ENCODE peak calls at places on chromosomes 2 and 18, in six cellular contexts. One of them, this sample, is unnamed.

GRCh38 chr18:35513181-35513932 is 15.6 kb upstream of the INO80C start:
- DNase-seq in NCI-H1092: no peak
- DNase-seq in activated CD8-positive, alpha-beta memory T cell treated with anti-CD3 and anti-CD28 coated beads for 48 hours: no peak
- DNase-seq in EL: peak
- DNase-seq in stimulated activated naive B cell treated with anti-CD40 and anti-IgM and Interleukin-4, amounts not matched to agents 10 μg/mL and 1 μg/mL and 100 μg/mL, for 72 hours: no peak
- DNase-seq in amniotic stem cell: no peak
- DNase-seq in this sample: peak

GRCh38 chr2:173962036-173962435 is 3.1 kb downstream of the SP3 start:
- DNase-seq in stimulated activated naive B cell treated with anti-CD40 and anti-IgM and Interleukin-4, amounts not matched to agents 10 μg/mL and 1 μg/mL and 100 μg/mL, for 72 hours: no peak
- DNase-seq in NCI-H1092: no peak
- DNase-seq in EL: peak
- DNase-seq in activated CD8-positive, alpha-beta memory T cell treated with anti-CD3 and anti-CD28 coated beads for 48 hours: no peak
- DNase-seq in amniotic stem cell: no peak
- DNase-seq in this sample: no peak

GRCh38 chr18:34322365-34323289 is 97.9 kb upstream of the NOL4 start:
- DNase-seq in activated CD8-positive, alpha-beta memory T cell treated with anti-CD3 and anti-CD28 coated beads for 48 hours: no peak
- DNase-seq in amniotic stem cell: peak
- DNase-seq in NCI-H1092: peak
- DNase-seq in EL: no peak
- DNase-seq in stimulated activated naive B cell treated with anti-CD40 and anti-IgM and Interleukin-4, amounts not matched to agents 10 μg/mL and 1 μg/mL and 100 μg/mL, for 72 hours: no peak
- DNase-seq in this sample: no peak

GRCh38 chr2:205889073-205889472 is 196.9 kb downstream of the INO80D start:
- DNase-seq in activated CD8-positive, alpha-beta memory T cell treated with anti-CD3 and anti-CD28 coated beads for 48 hours: no peak
- DNase-seq in NCI-H1092: no peak
- DNase-seq in EL: peak
- DNase-seq in stimulated activated naive B cell treated with anti-CD40 and anti-IgM and Interleukin-4, amounts not matched to agents 10 μg/mL and 1 μg/mL and 100 μg/mL, for 72 hours: no peak
- DNase-seq in amniotic stem cell: no peak
- DNase-seq in this sample: no peak

GRCh38 chr18:32920796-32921787 is 148.3 kb upstream of the KLHL14 start:
- DNase-seq in amniotic stem cell: peak
- DNase-seq in NCI-H1092: no peak
- DNase-seq in stimulated activated naive B cell treated with anti-CD40 and anti-IgM and Interleukin-4, amounts not matched to agents 10 μg/mL and 1 μg/mL and 100 μg/mL, for 72 hours: no peak
- DNase-seq in activated CD8-positive, alpha-beta memory T cell treated with anti-CD3 and anti-CD28 coated beads for 48 hours: no peak
- DNase-seq in EL: no peak
- DNase-seq in this sample: peak

GRCh38 chr2:2142350-2142749 is 188.7 kb downstream of the MYT1L start:
- DNase-seq in amniotic stem cell: no peak
- DNase-seq in activated CD8-positive, alpha-beta memory T cell treated with anti-CD3 and anti-CD28 coated beads for 48 hours: no peak
- DNase-seq in EL: no peak
- DNase-seq in NCI-H1092: no peak
- DNase-seq in stimulated activated naive B cell treated with anti-CD40 and anti-IgM and Interleukin-4, amounts not matched to agents 10 μg/mL and 1 μg/mL and 100 μg/mL, for 72 hours: no peak
- DNase-seq in this sample: no peak

GRCh38 chr2:121505005-121505404 is 25.7 kb upstream of the RNU4ATAC start:
- DNase-seq in EL: peak
- DNase-seq in activated CD8-positive, alpha-beta memory T cell treated with anti-CD3 and anti-CD28 coated beads for 48 hours: no peak
- DNase-seq in NCI-H1092: no peak
- DNase-seq in stimulated activated naive B cell treated with anti-CD40 and anti-IgM and Interleukin-4, amounts not matched to agents 10 μg/mL and 1 μg/mL and 100 μg/mL, for 72 hours: no peak
- DNase-seq in amniotic stem cell: no peak
- DNase-seq in this sample: no peak

GRCh38 chr2:70580352-70580751 is 26.7 kb upstream of the TGFA start:
- DNase-seq in EL: no peak
- DNase-seq in activated CD8-positive, alpha-beta memory T cell treated with anti-CD3 and anti-CD28 coated beads for 48 hours: no peak
- DNase-seq in NCI-H1092: no peak
- DNase-seq in amniotic stem cell: no peak
- DNase-seq in stimulated activated naive B cell treated with anti-CD40 and anti-IgM and Interleukin-4, amounts not matched to agents 10 μg/mL and 1 μg/mL and 100 μg/mL, for 72 hours: no peak
- DNase-seq in this sample: no peak

GRCh38 chr2:136118819-136119716 is 1.1 kb upstream of the CXCR4 start:
- DNase-seq in EL: no peak
- DNase-seq in amniotic stem cell: no peak
- DNase-seq in NCI-H1092: peak
- DNase-seq in activated CD8-positive, alpha-beta memory T cell treated with anti-CD3 and anti-CD28 coated beads for 48 hours: peak
- DNase-seq in stimulated activated naive B cell treated with anti-CD40 and anti-IgM and Interleukin-4, amounts not matched to agents 10 μg/mL and 1 μg/mL and 100 μg/mL, for 72 hours: peak
- DNase-seq in this sample: peak

GRCh38 chr2:103410221-103410620 is 648.4 kb downstream of the TMEM182 start:
- DNase-seq in stimulated activated naive B cell treated with anti-CD40 and anti-IgM and Interleukin-4, amounts not matched to agents 10 μg/mL and 1 μg/mL and 100 μg/mL, for 72 hours: no peak
- DNase-seq in EL: no peak
- DNase-seq in activated CD8-positive, alpha-beta memory T cell treated with anti-CD3 and anti-CD28 coated beads for 48 hours: no peak
- DNase-seq in amniotic stem cell: no peak
- DNase-seq in NCI-H1092: no peak
- DNase-seq in this sample: no peak

GRCh38 chr2:179441551-179441950 is 176.9 kb upstream of the SESTD1 start:
- DNase-seq in NCI-H1092: no peak
- DNase-seq in activated CD8-positive, alpha-beta memory T cell treated with anti-CD3 and anti-CD28 coated beads for 48 hours: no peak
- DNase-seq in amniotic stem cell: no peak
- DNase-seq in stimulated activated naive B cell treated with anti-CD40 and anti-IgM and Interleukin-4, amounts not matched to agents 10 μg/mL and 1 μg/mL and 100 μg/mL, for 72 hours: no peak
- DNase-seq in EL: no peak
- DNase-seq in this sample: no peak

GRCh38 chr2:71064754-71065621 is 3.5 kb upstream of the NAGK start:
- DNase-seq in amniotic stem cell: no peak
- DNase-seq in NCI-H1092: no peak
- DNase-seq in stimulated activated naive B cell treated with anti-CD40 and anti-IgM and Interleukin-4, amounts not matched to agents 10 μg/mL and 1 μg/mL and 100 μg/mL, for 72 hours: no peak
- DNase-seq in activated CD8-positive, alpha-beta memory T cell treated with anti-CD3 and anti-CD28 coated beads for 48 hours: no peak
- DNase-seq in EL: no peak
- DNase-seq in this sample: no peak

GRCh38 chr2:27520316-27520715 is 23.7 kb downstream of the GCKR start:
- DNase-seq in activated CD8-positive, alpha-beta memory T cell treated with anti-CD3 and anti-CD28 coated beads for 48 hours: no peak
- DNase-seq in amniotic stem cell: no peak
- DNase-seq in NCI-H1092: no peak
- DNase-seq in stimulated activated naive B cell treated with anti-CD40 and anti-IgM and Interleukin-4, amounts not matched to agents 10 μg/mL and 1 μg/mL and 100 μg/mL, for 72 hours: no peak
- DNase-seq in EL: no peak
- DNase-seq in this sample: no peak

GRCh38 chr2:6921321-6921922 is 4.2 kb downstream of the RNF144A start:
- DNase-seq in activated CD8-positive, alpha-beta memory T cell treated with anti-CD3 and anti-CD28 coated beads for 48 hours: no peak
- DNase-seq in NCI-H1092: no peak
- DNase-seq in EL: no peak
- DNase-seq in amniotic stem cell: no peak
- DNase-seq in stimulated activated naive B cell treated with anti-CD40 and anti-IgM and Interleukin-4, amounts not matched to agents 10 μg/mL and 1 μg/mL and 100 μg/mL, for 72 hours: no peak
- DNase-seq in this sample: no peak

GRCh38 chr2:108640731-108641130 is 78.6 kb upstream of the RANBP2 start:
- DNase-seq in amniotic stem cell: peak
- DNase-seq in activated CD8-positive, alpha-beta memory T cell treated with anti-CD3 and anti-CD28 coated beads for 48 hours: no peak
- DNase-seq in stimulated activated naive B cell treated with anti-CD40 and anti-IgM and Interleukin-4, amounts not matched to agents 10 μg/mL and 1 μg/mL and 100 μg/mL, for 72 hours: no peak
- DNase-seq in NCI-H1092: no peak
- DNase-seq in EL: peak
- DNase-seq in this sample: no peak

GRCh38 chr2:240390091-240391073 is 45.1 kb upstream of the GPC1 start:
- DNase-seq in amniotic stem cell: no peak
- DNase-seq in NCI-H1092: no peak
- DNase-seq in stimulated activated naive B cell treated with anti-CD40 and anti-IgM and Interleukin-4, amounts not matched to agents 10 μg/mL and 1 μg/mL and 100 μg/mL, for 72 hours: no peak
- DNase-seq in activated CD8-positive, alpha-beta memory T cell treated with anti-CD3 and anti-CD28 coated beads for 48 hours: no peak
- DNase-seq in EL: no peak
- DNase-seq in this sample: no peak

GRCh38 chr2:153386481-153386891 is 92.1 kb downstream of the RPRM start:
- DNase-seq in EL: no peak
- DNase-seq in amniotic stem cell: no peak
- DNase-seq in activated CD8-positive, alpha-beta memory T cell treated with anti-CD3 and anti-CD28 coated beads for 48 hours: no peak
- DNase-seq in NCI-H1092: no peak
- DNase-seq in stimulated activated naive B cell treated with anti-CD40 and anti-IgM and Interleukin-4, amounts not matched to agents 10 μg/mL and 1 μg/mL and 100 μg/mL, for 72 hours: no peak
- DNase-seq in this sample: no peak

GRCh38 chr2:95305341-95306058 is 8.4 kb downstream of the KCNIP3 start:
- DNase-seq in EL: no peak
- DNase-seq in stimulated activated naive B cell treated with anti-CD40 and anti-IgM and Interleukin-4, amounts not matched to agents 10 μg/mL and 1 μg/mL and 100 μg/mL, for 72 hours: no peak
- DNase-seq in amniotic stem cell: no peak
- DNase-seq in activated CD8-positive, alpha-beta memory T cell treated with anti-CD3 and anti-CD28 coated beads for 48 hours: no peak
- DNase-seq in NCI-H1092: no peak
- DNase-seq in this sample: no peak

GRCh38 chr2:128520787-128521186 is 202.1 kb upstream of the HS6ST1 start:
- DNase-seq in NCI-H1092: no peak
- DNase-seq in activated CD8-positive, alpha-beta memory T cell treated with anti-CD3 and anti-CD28 coated beads for 48 hours: no peak
- DNase-seq in stimulated activated naive B cell treated with anti-CD40 and anti-IgM and Interleukin-4, amounts not matched to agents 10 μg/mL and 1 μg/mL and 100 μg/mL, for 72 hours: peak
- DNase-seq in EL: no peak
- DNase-seq in amniotic stem cell: no peak
- DNase-seq in this sample: no peak

GRCh38 chr18:8661754-8662573 is 43.4 kb upstream of the MTCL1 start:
- DNase-seq in stimulated activated naive B cell treated with anti-CD40 and anti-IgM and Interleukin-4, amounts not matched to agents 10 μg/mL and 1 μg/mL and 100 μg/mL, for 72 hours: no peak
- DNase-seq in EL: no peak
- DNase-seq in NCI-H1092: peak
- DNase-seq in amniotic stem cell: no peak
- DNase-seq in activated CD8-positive, alpha-beta memory T cell treated with anti-CD3 and anti-CD28 coated beads for 48 hours: no peak
- DNase-seq in this sample: no peak

GRCh38 chr2:11865378-11865777 is 118.9 kb downstream of the LPIN1 start:
- DNase-seq in NCI-H1092: no peak
- DNase-seq in activated CD8-positive, alpha-beta memory T cell treated with anti-CD3 and anti-CD28 coated beads for 48 hours: no peak
- DNase-seq in stimulated activated naive B cell treated with anti-CD40 and anti-IgM and Interleukin-4, amounts not matched to agents 10 μg/mL and 1 μg/mL and 100 μg/mL, for 72 hours: peak
- DNase-seq in amniotic stem cell: no peak
- DNase-seq in EL: no peak
- DNase-seq in this sample: no peak

GRCh38 chr2:141499123-141499522 is 631.7 kb downstream of the LRP1B start:
- DNase-seq in EL: no peak
- DNase-seq in NCI-H1092: no peak
- DNase-seq in stimulated activated naive B cell treated with anti-CD40 and anti-IgM and Interleukin-4, amounts not matched to agents 10 μg/mL and 1 μg/mL and 100 μg/mL, for 72 hours: no peak
- DNase-seq in amniotic stem cell: no peak
- DNase-seq in activated CD8-positive, alpha-beta memory T cell treated with anti-CD3 and anti-CD28 coated beads for 48 hours: no peak
- DNase-seq in this sample: no peak

GRCh38 chr2:192940767-192941166 is 746.0 kb upstream of the TMEFF2 start:
- DNase-seq in stimulated activated naive B cell treated with anti-CD40 and anti-IgM and Interleukin-4, amounts not matched to agents 10 μg/mL and 1 μg/mL and 100 μg/mL, for 72 hours: no peak
- DNase-seq in activated CD8-positive, alpha-beta memory T cell treated with anti-CD3 and anti-CD28 coated beads for 48 hours: no peak
- DNase-seq in EL: no peak
- DNase-seq in amniotic stem cell: no peak
- DNase-seq in NCI-H1092: no peak
- DNase-seq in this sample: no peak

GRCh38 chr2:231457101-231457500 is 7.2 kb downstream of the NCL start:
- DNase-seq in EL: no peak
- DNase-seq in activated CD8-positive, alpha-beta memory T cell treated with anti-CD3 and anti-CD28 coated beads for 48 hours: no peak
- DNase-seq in amniotic stem cell: no peak
- DNase-seq in NCI-H1092: no peak
- DNase-seq in stimulated activated naive B cell treated with anti-CD40 and anti-IgM and Interleukin-4, amounts not matched to agents 10 μg/mL and 1 μg/mL and 100 μg/mL, for 72 hours: no peak
- DNase-seq in this sample: no peak

GRCh38 chr2:177075254-177075653 is 137.3 kb upstream of the HNRNPA3 start:
- DNase-seq in stimulated activated naive B cell treated with anti-CD40 and anti-IgM and Interleukin-4, amounts not matched to agents 10 μg/mL and 1 μg/mL and 100 μg/mL, for 72 hours: no peak
- DNase-seq in amniotic stem cell: no peak
- DNase-seq in NCI-H1092: no peak
- DNase-seq in EL: peak
- DNase-seq in activated CD8-positive, alpha-beta memory T cell treated with anti-CD3 and anti-CD28 coated beads for 48 hours: no peak
- DNase-seq in this sample: no peak

GRCh38 chr2:177265386-177265690 is 811 bp upstream of the NFE2L2 start:
- DNase-seq in amniotic stem cell: no peak
- DNase-seq in NCI-H1092: no peak
- DNase-seq in stimulated activated naive B cell treated with anti-CD40 and anti-IgM and Interleukin-4, amounts not matched to agents 10 μg/mL and 1 μg/mL and 100 μg/mL, for 72 hours: no peak
- DNase-seq in activated CD8-positive, alpha-beta memory T cell treated with anti-CD3 and anti-CD28 coated beads for 48 hours: no peak
- DNase-seq in EL: no peak
- DNase-seq in this sample: no peak

GRCh38 chr2:240567872-240568677 is at the start of gene RNPEPL1:
- DNase-seq in amniotic stem cell: no peak
- DNase-seq in EL: peak
- DNase-seq in stimulated activated naive B cell treated with anti-CD40 and anti-IgM and Interleukin-4, amounts not matched to agents 10 μg/mL and 1 μg/mL and 100 μg/mL, for 72 hours: peak
- DNase-seq in activated CD8-positive, alpha-beta memory T cell treated with anti-CD3 and anti-CD28 coated beads for 48 hours: peak
- DNase-seq in NCI-H1092: no peak
- DNase-seq in this sample: no peak

GRCh38 chr2:216316743-216317142 is 55.5 kb downstream of the MARCHF4 start:
- DNase-seq in stimulated activated naive B cell treated with anti-CD40 and anti-IgM and Interleukin-4, amounts not matched to agents 10 μg/mL and 1 μg/mL and 100 μg/mL, for 72 hours: no peak
- DNase-seq in activated CD8-positive, alpha-beta memory T cell treated with anti-CD3 and anti-CD28 coated beads for 48 hours: no peak
- DNase-seq in amniotic stem cell: no peak
- DNase-seq in EL: peak
- DNase-seq in NCI-H1092: no peak
- DNase-seq in this sample: peak

GRCh38 chr2:118697771-118698170 is 149.7 kb downstream of the EN1 start:
- DNase-seq in NCI-H1092: no peak
- DNase-seq in amniotic stem cell: no peak
- DNase-seq in activated CD8-positive, alpha-beta memory T cell treated with anti-CD3 and anti-CD28 coated beads for 48 hours: no peak
- DNase-seq in stimulated activated naive B cell treated with anti-CD40 and anti-IgM and Interleukin-4, amounts not matched to agents 10 μg/mL and 1 μg/mL and 100 μg/mL, for 72 hours: no peak
- DNase-seq in EL: peak
- DNase-seq in this sample: no peak